ENCODE peak calls at places on chromosomes 4 and X, in six cellular contexts. Q is GM23338; C is right lobe of liver; O is activated CD4-positive, CD25-positive, alpha-beta regulatory T cell treated with anti-CD3 and anti-CD28 coated beads, Interleukin-2, amount 50 U/mL, for 24 hours; G is CD4-positive, alpha-beta T cell; W is K562. S is an unnamed sample.

GRCh38 chr4:53136954-53137353 is 228.9 kb downstream of the SCFD2 start:
- ATAC-seq in Q (no peak), C (no peak), O (no peak), G (no peak), W (no peak), S (no peak)

GRCh38 chrX:37437160-37437559 is 88.0 kb downstream of the PRRG1 start:
- ATAC-seq in Q (no peak), C (peak), O (no peak), G (no peak), W (no peak), S (no peak)

GRCh38 chrX:47529548-47529947 is 31.5 kb upstream of the ARAF start:
- ATAC-seq in Q (no peak), C (no peak), O (no peak), G (no peak), W (no peak), S (no peak)

GRCh38 chr4:93827272-93827947 is 1.1 kb upstream of the ATOH1 start:
- ATAC-seq in Q (peak), C (peak), O (no peak), G (no peak), W (no peak), S (peak)

GRCh38 chr4:6673660-6674499 is 19.8 kb upstream of the S100P start:
- ATAC-seq in Q (peak), C (peak), O (peak), G (peak), W (peak), S (peak)

GRCh38 chr4:25654971-25655963 is at the start of gene SLC34A2:
- ATAC-seq in Q (peak), C (peak), O (no peak), G (no peak), W (no peak), S (no peak)

GRCh38 chr4:69584135-69584534 is 55.3 kb downstream of the UGT2A2 start:
- ATAC-seq in Q (no peak), C (peak), O (no peak), G (no peak), W (no peak), S (no peak)

GRCh38 chr4:89295415-89295927 is 12.1 kb downstream of the GPRIN3 start:
- ATAC-seq in Q (no peak), C (no peak), O (no peak), G (no peak), W (no peak), S (no peak)

GRCh38 chr4:143202824-143203223 is 18.1 kb downstream of the USP38 start:
- ATAC-seq in Q (no peak), C (no peak), O (no peak), G (no peak), W (no peak), S (no peak)

GRCh38 chrX:135373357-135373756 is 48.4 kb upstream of the SMIM10L2A start:
- ATAC-seq in Q (no peak), C (no peak), O (peak), G (no peak), W (no peak), S (no peak)

GRCh38 chrX:47380268-47380667 is 9.9 kb downstream of the ZNF157 start:
- ATAC-seq in Q (no peak), C (no peak), O (peak), G (peak), W (no peak), S (no peak)

GRCh38 chr4:171622729-171623128 is 190.5 kb upstream of the GALNTL6 start:
- ATAC-seq in Q (no peak), C (no peak), O (no peak), G (no peak), W (no peak), S (no peak)

GRCh38 chr4:117900832-117901231 is 133.5 kb upstream of the NDST3 start:
- ATAC-seq in Q (no peak), C (no peak), O (no peak), G (no peak), W (no peak), S (no peak)

GRCh38 chrX:54992911-54993622 is 921 bp downstream of the PFKFB1 start:
- ATAC-seq in Q (no peak), C (peak), O (no peak), G (no peak), W (peak), S (no peak)

GRCh38 chr4:22471999-22472434 is 43.8 kb downstream of the ADGRA3 start:
- ATAC-seq in Q (no peak), C (no peak), O (no peak), G (no peak), W (no peak), S (no peak)

GRCh38 chr4:152327606-152328453 is 208.1 kb downstream of the FBXW7 start:
- ATAC-seq in Q (no peak), C (no peak), O (no peak), G (peak), W (no peak), S (no peak)

GRCh38 chrX:9205599-9206223 is 171.8 kb upstream of the FAM9B start:
- ATAC-seq in Q (no peak), C (no peak), O (no peak), G (no peak), W (no peak), S (no peak)

GRCh38 chrX:118370921-118371624 is 25.2 kb downstream of the WDR44 start:
- ATAC-seq in Q (no peak), C (no peak), O (no peak), G (no peak), W (no peak), S (no peak)

GRCh38 chr4:168487821-168488162 is 7.5 kb upstream of the DDX60L start:
- ATAC-seq in Q (no peak), C (peak), O (no peak), G (no peak), W (no peak), S (no peak)

GRCh38 chr4:127881565-127881869 is 824 bp downstream of the PLK4 start:
- ATAC-seq in Q (no peak), C (peak), O (no peak), G (no peak), W (peak), S (no peak)

GRCh38 chr4:77990904-77991358 is 66.2 kb upstream of the FRAS1 start:
- ATAC-seq in Q (no peak), C (no peak), O (no peak), G (no peak), W (no peak), S (no peak)

GRCh38 chr4:138193963-138194362 is 48.2 kb downstream of the SLC7A11 start:
- ATAC-seq in Q (no peak), C (no peak), O (no peak), G (no peak), W (peak), S (no peak)

S was measured in gastroesophageal sphincter.